ENCODE peak calls at places on chromosome 9, in ten cellular contexts. B is IMR-90, I is type B pancreatic cell, G is hepatocyte, M is WERI-Rb-1, Y is fibroblast of pulmonary artery, J is neural progenitor cell, L is transverse colon, R is endothelial cell, U is uterus. Z is an unnamed sample.

GRCh38 chr9:130276121-130276520 is 10.6 kb downstream of the HMCN2 start:
- DNase-seq in U (no peak), R (no peak), L (no peak), B (peak), M (no peak), G (no peak), Y (no peak), I (no peak), J (no peak), Z (no peak)

GRCh38 chr9:11992866-11993265 is 700.3 kb upstream of the TYRP1 start:
- DNase-seq in J (peak), I (no peak), R (no peak), U (no peak), Y (no peak), L (no peak), M (no peak), B (no peak), G (no peak), Z (no peak)

GRCh38 chr9:35168963-35169362 is 7.2 kb downstream of the UNC13B start:
- DNase-seq in I (no peak), Y (no peak), U (no peak), J (no peak), M (no peak), B (no peak), R (no peak), L (no peak), G (no peak), Z (no peak)

GRCh38 chr9:10678790-10679189 is 66.0 kb upstream of the PTPRD start:
- DNase-seq in G (no peak), L (no peak), Y (peak), U (no peak), J (no peak), R (no peak), M (no peak), B (peak), I (no peak), Z (no peak)

GRCh38 chr9:16485575-16486321 is 384.7 kb downstream of the BNC2 start:
- DNase-seq in G (no peak), L (no peak), M (no peak), R (no peak), B (no peak), U (no peak), J (peak), I (no peak), Y (no peak), Z (no peak)

GRCh38 chr9:12813960-12814876 is 39.4 kb downstream of the LURAP1L start:
- DNase-seq in M (no peak), L (peak), I (no peak), U (peak), R (no peak), B (peak), J (no peak), G (peak), Y (peak), Z (no peak)

GRCh38 chr9:37938121-37938906 is 34.4 kb upstream of the SLC25A51 start:
- DNase-seq in M (peak), L (no peak), Y (peak), R (no peak), G (peak), U (peak), J (peak), I (no peak), B (peak), Z (no peak)

GRCh38 chr9:87732756-87733155 is 6.8 kb downstream of the CTSL start:
- DNase-seq in B (no peak), G (no peak), Y (no peak), R (no peak), L (no peak), J (no peak), M (no peak), U (no peak), I (no peak), Z (no peak)

GRCh38 chr9:92726971-92727715 is 37.5 kb downstream of the BICD2 start:
- DNase-seq in L (no peak), B (peak), R (no peak), I (peak), G (no peak), Y (peak), U (no peak), J (peak), M (peak), Z (peak)

GRCh38 chr9:34988218-34989055 is 1.1 kb upstream of the DNAJB5 start:
- DNase-seq in U (peak), Y (no peak), M (peak), B (no peak), L (peak), R (peak), G (no peak), I (no peak), J (peak), Z (no peak)

GRCh38 chr9:35863583-35863982 is 6.6 kb downstream of the OR13J1 start:
- DNase-seq in G (no peak), B (no peak), L (no peak), R (no peak), U (no peak), Y (no peak), J (no peak), I (no peak), M (no peak), Z (no peak)

GRCh38 chr9:126609711-126610388 is 3.9 kb upstream of the LMX1B start:
- DNase-seq in G (no peak), B (no peak), U (no peak), L (no peak), Y (no peak), I (no peak), M (no peak), R (no peak), J (no peak), Z (no peak)

GRCh38 chr9:121871431-121872025 is 220.1 kb downstream of the DAB2IP start:
- DNase-seq in B (peak), G (no peak), R (no peak), M (no peak), I (no peak), Y (peak), J (no peak), L (no peak), U (no peak), Z (no peak)
- TF ChIP-seq CTCF in B (no peak), G (no peak), R (no peak), M (no peak), I (no peak), Y (no peak), J (no peak), L (no peak), U (no peak), Z (no peak)

DNA sequence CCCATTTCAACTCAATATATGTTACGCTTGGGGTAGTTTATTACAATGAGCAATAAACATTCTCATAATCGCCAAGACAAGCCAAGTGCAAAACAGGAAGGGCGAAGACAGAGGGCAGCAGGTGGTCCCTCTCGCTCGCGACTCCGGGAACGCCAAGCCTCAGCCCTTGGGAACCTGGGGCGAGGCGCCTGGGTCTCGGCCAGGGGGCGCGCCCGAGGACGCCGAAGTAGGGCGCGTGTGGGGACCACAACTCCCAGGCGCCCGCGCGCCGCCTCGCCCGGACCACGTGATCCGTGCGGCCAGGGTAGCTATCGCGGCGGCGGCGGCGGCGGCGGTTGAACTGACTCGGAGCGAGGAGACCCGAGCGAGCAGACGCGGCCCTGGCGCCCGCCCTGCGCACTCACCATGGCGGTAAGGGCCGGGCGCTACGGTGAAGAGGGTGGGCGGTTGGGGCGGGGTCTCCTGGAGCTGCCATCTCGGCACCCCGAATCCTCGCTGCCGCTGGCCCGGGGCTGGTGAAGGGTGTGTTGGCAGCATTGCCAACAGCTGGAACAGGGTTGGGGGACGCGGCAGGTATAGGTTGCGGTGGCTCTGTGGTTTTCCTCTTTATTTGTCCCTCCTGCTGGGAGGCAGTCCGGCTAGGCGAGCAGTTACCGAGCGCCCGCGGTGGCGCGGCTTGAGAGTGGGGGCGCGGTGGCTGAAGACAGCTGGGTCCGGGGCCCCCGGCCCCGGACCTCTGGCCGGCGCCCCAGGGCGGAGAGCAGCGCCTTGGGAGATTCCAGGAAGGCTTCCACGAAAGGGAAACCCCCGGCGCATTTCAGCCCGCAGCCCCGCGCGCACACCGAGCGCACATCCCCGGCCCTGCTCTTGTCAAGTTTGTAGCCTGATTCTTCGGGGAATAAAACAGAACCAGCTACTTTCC is at the start of gene SLC31A2:
- DNase-seq in R (peak), B (peak), M (peak), J (peak), L (peak), Y (peak), G (peak), I (peak), U (peak), Z (peak)
- TF ChIP-seq CTCF in R (no peak), B (peak), M (peak), J (peak), L (peak), Y (no peak), G (peak), I (peak), U (peak), Z (peak)

DNA sequence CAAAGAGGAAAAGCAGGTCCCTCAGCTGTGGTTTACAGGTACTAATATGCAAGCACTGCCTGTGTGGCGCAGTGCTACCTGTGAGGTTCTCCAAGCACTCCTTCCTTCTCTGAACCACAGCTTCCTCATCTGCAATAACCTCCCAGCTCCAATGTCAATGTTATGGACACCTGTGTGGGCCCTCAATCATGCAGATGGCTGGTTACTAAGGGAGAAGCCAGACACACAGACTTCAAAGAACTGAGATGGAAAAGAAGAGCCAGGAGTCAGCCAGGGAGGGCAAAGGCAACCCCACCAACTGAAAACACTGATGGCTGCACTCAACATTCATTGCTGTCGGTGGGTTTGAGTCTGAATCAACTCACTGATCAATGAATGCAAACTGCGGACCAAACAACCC is 77.7 kb downstream of the NR6A1 start:
- DNase-seq in L (no peak), J (no peak), I (no peak), B (no peak), M (no peak), Y (no peak), G (no peak), U (no peak), R (no peak), Z (no peak)
- TF ChIP-seq CTCF in L (no peak), J (no peak), I (no peak), B (no peak), M (no peak), Y (no peak), G (no peak), U (no peak), R (no peak), Z (no peak)

DNA sequence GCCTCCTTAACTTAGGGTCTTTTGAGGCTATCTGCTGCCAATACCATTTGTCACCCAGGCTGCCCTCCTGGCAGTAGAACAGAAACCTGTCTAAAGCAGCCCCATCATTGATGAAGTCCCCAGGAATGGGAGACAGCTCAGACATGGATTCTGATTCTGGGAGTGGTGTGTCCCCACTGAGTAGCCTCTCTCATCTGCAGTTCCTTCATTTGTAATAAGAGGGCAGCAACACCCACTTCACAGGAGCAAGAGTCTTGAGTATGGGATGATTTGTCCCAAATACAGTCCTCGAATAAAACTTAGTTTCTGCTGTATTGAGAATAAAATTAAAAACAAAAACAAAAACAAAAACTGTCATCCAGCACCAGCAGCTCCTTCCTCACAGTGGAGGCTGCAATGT is 167.6 kb downstream of the ASTN2 start:
- DNase-seq in G (peak), U (no peak), L (no peak), J (peak), M (peak), Y (no peak), I (no peak), R (peak), B (no peak), Z (no peak)
- TF ChIP-seq CTCF in G (peak), U (no peak), L (no peak), J (peak), M (peak), Y (peak), I (peak), R (peak), B (no peak), Z (peak)

GRCh38 chr9:90659626-90660364 is 17.2 kb upstream of the DIRAS2 start:
- DNase-seq in M (no peak), B (peak), J (no peak), I (no peak), R (no peak), G (no peak), U (no peak), Y (peak), L (no peak), Z (no peak)

GRCh38 chr9:90665072-90665471 is 22.4 kb upstream of the DIRAS2 start:
- DNase-seq in J (peak), G (no peak), R (peak), B (no peak), L (no peak), I (no peak), M (peak), U (no peak), Y (no peak), Z (no peak)
- TF ChIP-seq CTCF in J (peak), G (no peak), R (no peak), B (no peak), L (no peak), I (no peak), M (peak), U (no peak), Y (no peak), Z (no peak)

GRCh38 chr9:108535526-108535925 is 320.3 kb downstream of the ACTL7B start:
- DNase-seq in L (peak), I (no peak), Y (peak), J (peak), R (peak), B (no peak), G (no peak), M (peak), U (no peak), Z (peak)
- TF ChIP-seq CTCF in L (peak), I (peak), Y (peak), J (peak), R (peak), B (peak), G (peak), M (peak), U (no peak), Z (peak)